ENCODE peak calls at places on chromosomes 16 and 17, in ten cellular contexts. C is dermis microvascular lymphatic vessel endothelial cell, Z is glutamatergic neuron, S is amniotic stem cell, Q is T-helper 1 cell, D is mucosa of descending colon, O is RCC 7860, B is NCI-H2171, M is NAMALWA, U is EL. L is an unnamed sample.
A peak's percentile ranks its signal among the peaks of the same experiment; 100 is the strongest.

GRCh38 chr16:80583466-80583865 is 42.7 kb downstream of the DYNLRB2 start:
- DNase-seq in S (no peak), C (peak; percentile 59), D (no peak), Z (no peak), M (no peak), O (peak; percentile 35), Q (no peak), B (no peak), U (peak; percentile 79), L (no peak)

GRCh38 chr16:70520612-70521297 is 2.6 kb downstream of the COG4 start:
- DNase-seq in M (no peak), S (peak; percentile 55), B (no peak), D (no peak), Q (no peak), O (peak; percentile 41), U (peak; percentile 74), C (peak; percentile 34), Z (no peak), L (no peak)

GRCh38 chr17:64273006-64273405 is 9.9 kb upstream of the TEX2 start:
- DNase-seq in D (no peak), O (no peak), Q (no peak), U (no peak), M (no peak), C (no peak), Z (no peak), S (no peak), B (no peak), L (no peak)

GRCh38 chr17:73616120-73616872 is 27.9 kb downstream of the SDK2 start:
- DNase-seq in S (no peak), U (no peak), C (no peak), O (no peak), D (no peak), Z (no peak), Q (no peak), M (no peak), B (no peak), L (no peak)

GRCh38 chr16:4450921-4451619 is 23.4 kb downstream of the NMRAL1 start:
- DNase-seq in M (no peak), D (no peak), U (no peak), Q (no peak), Z (peak; percentile 46), B (peak; percentile 26), O (no peak), S (no peak), C (no peak), L (no peak)

GRCh38 chr17:58275417-58275816 is 5.3 kb downstream of the MPO start:
- DNase-seq in Q (no peak), U (no peak), Z (no peak), O (no peak), B (no peak), D (no peak), C (no peak), M (no peak), S (no peak), L (no peak)

GRCh38 chr17:11240841-11241610 is at the start of gene SHISA6:
- DNase-seq in S (no peak), U (no peak), M (no peak), Z (peak; percentile 68), O (no peak), C (no peak), Q (no peak), B (no peak), D (peak; percentile 30), L (no peak)

GRCh38 chr17:81811705-81812570 is 8.0 kb downstream of the GCGR start:
- DNase-seq in Q (no peak), U (no peak), C (no peak), B (no peak), M (no peak), Z (no peak), S (no peak), D (no peak), O (no peak), L (no peak)

GRCh38 chr16:66512589-66513404 is 37.1 kb downstream of the TK2 start:
- DNase-seq in B (no peak), C (peak; percentile 58), O (peak; percentile 90), M (no peak), D (peak; percentile 19), Z (no peak), Q (no peak), S (no peak), U (peak; percentile 78), L (no peak)

GRCh38 chr16:15643453-15644305 is 725 bp upstream of the MARF1 start:
- DNase-seq in Q (no peak), S (peak; percentile 61), O (peak; percentile 43), B (peak; percentile 75), M (peak; percentile 78), D (peak; percentile 41), U (peak; percentile 69), Z (no peak), C (peak; percentile 72), L (peak; percentile 47)